ENCODE peak calls at places on chromosomes 1 and 21, in four cellular contexts. O is nephron progenitor cell, H is omental fat pad, S is bronchial epithelial cell. Z is an unnamed sample.

GRCh38 chr1:78333426-78334012 is 157.3 kb upstream of the PTGFR start:
- DNase-seq in H (no peak), S (peak), O (peak), Z (no peak)

GRCh38 chr1:156167536-156167935 is 14.2 kb downstream of the SEMA4A start:
- DNase-seq in O (no peak), S (no peak), H (no peak), Z (no peak)

GRCh38 chr1:35173516-35174224 is 19.3 kb downstream of the SFPQ start:
- DNase-seq in O (no peak), S (peak), H (no peak), Z (no peak)

GRCh38 chr1:45954401-45954847 is 151.0 kb downstream of the MAST2 start:
- DNase-seq in S (peak), O (no peak), H (no peak), Z (no peak)

GRCh38 chr1:117210831-117211261 is at the start of gene VTCN1:
- DNase-seq in O (no peak), S (peak), H (no peak), Z (no peak)

GRCh38 chr1:21573971-21574458 is 64.8 kb downstream of the ALPL start:
- DNase-seq in O (peak), H (no peak), S (peak), Z (no peak)

GRCh38 chr1:98441281-98441680 is 220.2 kb upstream of the SNX7 start:
- DNase-seq in H (no peak), O (no peak), S (no peak), Z (no peak)

GRCh38 chr1:207028884-207029283 is 3.7 kb downstream of the C1orf116 start:
- DNase-seq in O (no peak), S (peak), H (no peak), Z (no peak)

GRCh38 chr1:23088027-23088426 is 68.8 kb downstream of the KDM1A start:
- DNase-seq in O (no peak), S (no peak), H (no peak), Z (no peak)

GRCh38 chr1:64532646-64533045 is 62.7 kb downstream of the CACHD1 start:
- DNase-seq in H (no peak), O (no peak), S (no peak), Z (no peak)

GRCh38 chr1:2855206-2856075 is 53.9 kb upstream of the TTC34 start:
- DNase-seq in O (no peak), S (no peak), H (no peak), Z (no peak)

GRCh38 chr1:205073511-205073910 is 10.7 kb downstream of the TMEM81 start:
- DNase-seq in S (peak), H (no peak), O (no peak), Z (no peak)

GRCh38 chr1:33305016-33305415 is 15.9 kb downstream of the A3GALT2 start:
- DNase-seq in S (no peak), H (no peak), O (no peak), Z (no peak)

GRCh38 chr1:21927531-21928237 is 9.4 kb downstream of the HSPG2 start:
- DNase-seq in O (no peak), H (no peak), S (no peak), Z (no peak)

GRCh38 chr1:12026586-12026985 is 7.3 kb downstream of the MIIP start:
- DNase-seq in S (no peak), O (no peak), H (no peak), Z (no peak)

GRCh38 chr1:27574871-27575831 is 28.8 kb downstream of the AHDC1 start:
- DNase-seq in S (peak), H (no peak), O (peak), Z (no peak)

GRCh38 chr1:98458514-98459259 is 202.8 kb upstream of the SNX7 start:
- DNase-seq in O (peak), H (no peak), S (peak), Z (no peak)

GRCh38 chr1:90149101-90149500 is 154.2 kb downstream of the ZNF326 start:
- DNase-seq in S (no peak), H (no peak), O (no peak), Z (no peak)
- TF ChIP-seq CTCF in S (no peak), H (no peak), O (no peak), Z (no peak)

DNA sequence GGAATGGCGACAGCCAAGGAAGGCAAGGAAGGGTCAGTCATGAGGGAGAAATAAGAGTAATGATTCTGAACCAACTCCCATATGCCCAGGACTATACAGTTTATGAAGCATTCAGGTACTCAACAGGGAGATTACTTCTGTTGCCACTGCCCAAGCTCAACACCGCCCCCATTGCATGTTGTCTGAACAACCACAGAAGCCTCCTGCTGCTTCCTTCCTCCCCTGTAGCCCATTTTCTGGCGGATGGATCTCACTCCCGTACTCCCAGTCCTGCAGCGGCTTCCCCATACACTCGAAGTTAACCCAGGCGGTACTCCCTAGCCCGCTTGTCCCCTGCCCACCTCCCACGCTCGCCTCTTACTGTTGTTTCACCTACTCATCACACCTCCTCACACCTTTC is 103.0 kb downstream of the BEND5 start:
- DNase-seq in S (no peak), O (no peak), H (no peak), Z (no peak)
- TF ChIP-seq CTCF in S (no peak), O (peak), H (no peak), Z (no peak)

GRCh38 chr21:31983120-31983519 is 110.3 kb downstream of the HUNK start:
- DNase-seq in S (no peak), H (no peak), O (no peak), Z (no peak)

GRCh38 chr21:31986035-31986856 is 113.4 kb downstream of the HUNK start:
- DNase-seq in H (no peak), S (no peak), O (no peak), Z (no peak)

GRCh38 chr21:31987696-31988095 is 114.9 kb downstream of the HUNK start:
- DNase-seq in H (no peak), S (no peak), O (no peak), Z (no peak)

GRCh38 chr21:31988492-31989285 is 115.9 kb downstream of the HUNK start:
- DNase-seq in O (no peak), S (peak), H (no peak), Z (no peak)

DNA sequence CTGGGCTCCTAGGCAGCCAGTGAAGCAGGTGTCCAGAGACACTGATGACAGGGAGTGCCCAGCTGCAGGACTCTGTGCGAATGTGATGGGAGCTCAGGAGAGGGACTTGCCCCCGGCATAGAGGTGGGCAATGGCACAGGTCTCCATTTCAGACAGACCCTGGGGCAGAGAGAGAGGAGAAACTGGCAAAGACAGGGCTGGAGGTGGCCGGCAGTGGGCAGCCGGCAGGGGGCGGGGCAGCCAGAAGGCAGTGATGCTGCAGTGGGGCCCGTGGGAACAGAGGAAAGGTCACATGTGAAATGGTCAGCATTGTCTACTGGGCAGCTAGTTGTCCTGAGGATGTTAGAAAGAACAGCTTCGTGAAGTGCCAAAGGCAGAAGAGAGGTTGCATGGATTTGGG is 112.6 kb downstream of the HUNK start:
- DNase-seq in S (no peak), O (no peak), H (no peak), Z (no peak)
- TF ChIP-seq CTCF in S (no peak), O (no peak), H (no peak), Z (no peak)

DNA sequence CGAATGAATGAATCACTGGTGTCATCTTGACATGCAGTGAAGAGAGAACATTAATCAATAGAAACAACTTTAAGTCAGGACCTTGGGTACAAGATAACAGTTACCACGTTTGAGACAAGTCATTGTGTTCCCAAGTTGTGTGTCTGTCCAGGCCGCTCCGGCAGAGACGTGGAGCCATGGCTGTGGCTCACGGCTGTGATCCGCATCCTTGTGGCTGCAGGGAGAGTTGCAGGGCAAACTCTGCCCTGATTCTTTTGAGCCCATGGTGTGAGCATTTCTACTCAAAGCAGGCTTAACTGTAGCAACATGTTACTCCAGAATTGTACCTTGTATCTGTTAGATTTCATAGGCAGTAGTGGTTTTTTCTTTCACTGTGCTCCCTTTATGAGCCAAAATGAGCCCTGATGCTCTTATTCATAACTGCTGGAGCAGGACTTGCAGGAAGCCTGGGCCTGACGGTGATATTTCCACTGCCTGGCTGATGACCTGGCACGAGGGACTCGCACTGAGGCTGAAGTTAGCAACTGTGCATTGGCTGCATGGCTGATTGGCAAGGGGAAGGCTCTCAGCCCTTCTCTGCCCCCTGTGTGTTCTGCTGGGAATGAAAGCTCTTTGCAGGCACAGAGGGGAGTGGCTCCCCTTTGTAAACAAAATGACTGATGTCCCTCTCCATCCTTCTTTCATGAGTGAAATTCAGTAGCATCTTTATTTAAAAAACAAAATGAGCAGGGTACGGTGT is 465.3 kb downstream of the AJAP1 start:
- DNase-seq in S (no peak), O (peak), H (no peak), Z (no peak)
- TF ChIP-seq CTCF in S (no peak), O (peak), H (no peak), Z (no peak)

GRCh38 chr21:34335316-34335715 is 28.5 kb upstream of the KCNE2 start:
- DNase-seq in S (no peak), O (no peak), H (no peak), Z (no peak)

GRCh38 chr21:34333150-34333739 is 30.6 kb upstream of the KCNE2 start:
- DNase-seq in S (no peak), H (no peak), O (no peak), Z (no peak)

DNA sequence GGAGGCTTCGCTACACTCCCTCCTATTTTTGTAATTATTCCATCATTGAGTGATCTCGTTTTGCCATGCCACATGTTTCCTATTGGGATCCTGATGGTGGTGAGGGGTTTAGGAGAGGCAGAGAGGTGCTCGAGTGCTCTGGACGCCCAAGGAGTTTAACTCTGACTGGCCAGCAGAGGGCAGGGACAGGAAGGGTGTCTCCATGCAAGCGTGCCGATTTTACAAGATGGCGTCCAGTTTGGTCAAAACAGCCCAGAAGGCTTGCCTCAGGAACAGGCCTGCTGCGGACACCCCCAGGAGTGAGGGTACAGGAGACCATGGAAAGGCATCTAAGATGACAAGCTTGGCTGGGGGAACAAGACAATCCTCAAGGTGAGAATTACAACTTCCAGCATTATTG is 33.8 kb upstream of the KCNE2 start:
- DNase-seq in H (no peak), O (no peak), S (no peak), Z (no peak)
- TF ChIP-seq CTCF in H (no peak), O (no peak), S (no peak), Z (no peak)

DNA sequence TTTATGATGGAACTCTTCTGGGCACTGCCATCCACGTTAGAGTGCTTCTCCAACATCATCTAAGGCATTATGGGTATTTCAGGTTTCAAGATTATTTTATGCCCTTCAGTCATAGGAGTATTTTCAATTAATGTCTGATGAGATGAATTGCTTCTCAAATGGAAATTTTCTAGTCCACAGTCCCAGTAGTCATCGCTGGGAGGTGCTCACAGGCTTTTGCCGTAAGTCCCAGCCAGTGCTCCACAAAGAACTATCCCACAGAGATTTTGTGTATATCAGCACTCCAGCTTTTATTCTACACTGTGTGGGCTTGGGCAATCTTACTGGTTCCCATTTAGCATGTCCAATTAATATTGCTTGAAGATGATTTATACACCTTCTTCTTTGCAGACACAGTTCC is 61.0 kb downstream of the SMYD2 start:
- DNase-seq in S (no peak), O (no peak), H (no peak), Z (no peak)
- TF ChIP-seq CTCF in S (no peak), O (no peak), H (no peak), Z (no peak)

Z was measured in GM13976.